ENCODE peak calls at places on chromosomes 2 and 18, in eight cellular contexts. One of them, this sample, is unnamed.

GRCh38 chr2:27815860-27816438 is 44.4 kb downstream of the MRPL33 start:
- DNase-seq in epithelial cell of prostate: no peak
- DNase-seq in IMR-90: no peak
- DNase-seq in heart right ventricle: no peak
- DNase-seq in small intestine: no peak
- DNase-seq in stomach: no peak
- DNase-seq in K562: no peak
- DNase-seq in MM.1S: no peak
- DNase-seq in this sample: no peak

GRCh38 chr2:198587726-198588125 is 783.3 kb downstream of the PLCL1 start:
- DNase-seq in small intestine: peak
- DNase-seq in MM.1S: no peak
- DNase-seq in epithelial cell of prostate: no peak
- DNase-seq in IMR-90: no peak
- DNase-seq in stomach: no peak
- DNase-seq in heart right ventricle: no peak
- DNase-seq in K562: no peak
- DNase-seq in this sample: peak

GRCh38 chr2:196431076-196431475 is 208.4 kb upstream of the CCDC150 start:
- DNase-seq in MM.1S: no peak
- DNase-seq in stomach: no peak
- DNase-seq in epithelial cell of prostate: no peak
- DNase-seq in heart right ventricle: no peak
- DNase-seq in small intestine: no peak
- DNase-seq in K562: no peak
- DNase-seq in IMR-90: no peak
- DNase-seq in this sample: no peak

GRCh38 chr2:130790808-130791616 is 35.7 kb downstream of the AMER3 start:
- DNase-seq in heart right ventricle: no peak
- DNase-seq in IMR-90: no peak
- DNase-seq in K562: no peak
- DNase-seq in stomach: no peak
- DNase-seq in small intestine: no peak
- DNase-seq in MM.1S: no peak
- DNase-seq in epithelial cell of prostate: no peak
- DNase-seq in this sample: no peak

GRCh38 chr2:169799555-169799954 is 884 bp downstream of the SSB start:
- DNase-seq in small intestine: peak
- DNase-seq in MM.1S: no peak
- DNase-seq in K562: no peak
- DNase-seq in IMR-90: peak
- DNase-seq in stomach: no peak
- DNase-seq in epithelial cell of prostate: no peak
- DNase-seq in heart right ventricle: no peak
- DNase-seq in this sample: peak

GRCh38 chr2:231900486-231900942 is 25.7 kb downstream of the NPPC start:
- DNase-seq in epithelial cell of prostate: no peak
- DNase-seq in small intestine: peak
- DNase-seq in MM.1S: peak
- DNase-seq in K562: peak
- DNase-seq in IMR-90: peak
- DNase-seq in heart right ventricle: peak
- DNase-seq in stomach: peak
- DNase-seq in this sample: peak

GRCh38 chr2:158575051-158575635 is 118.4 kb downstream of the PKP4 start:
- DNase-seq in heart right ventricle: no peak
- DNase-seq in IMR-90: peak
- DNase-seq in epithelial cell of prostate: no peak
- DNase-seq in small intestine: no peak
- DNase-seq in MM.1S: no peak
- DNase-seq in stomach: no peak
- DNase-seq in K562: no peak
- DNase-seq in this sample: no peak

GRCh38 chr2:219706823-219707281 is 79.4 kb downstream of the SLC4A3 start:
- DNase-seq in small intestine: no peak
- DNase-seq in epithelial cell of prostate: no peak
- DNase-seq in K562: no peak
- DNase-seq in heart right ventricle: no peak
- DNase-seq in stomach: no peak
- DNase-seq in MM.1S: no peak
- DNase-seq in IMR-90: peak
- DNase-seq in this sample: no peak

GRCh38 chr2:122094557-122094956 is 339.1 kb downstream of the TSN start:
- DNase-seq in stomach: no peak
- DNase-seq in small intestine: no peak
- DNase-seq in heart right ventricle: no peak
- DNase-seq in K562: no peak
- DNase-seq in MM.1S: no peak
- DNase-seq in epithelial cell of prostate: no peak
- DNase-seq in IMR-90: no peak
- DNase-seq in this sample: no peak

GRCh38 chr2:127877626-127878025 is 8.1 kb downstream of the AMMECR1L start:
- DNase-seq in stomach: no peak
- DNase-seq in small intestine: no peak
- DNase-seq in IMR-90: peak
- DNase-seq in epithelial cell of prostate: no peak
- DNase-seq in K562: no peak
- DNase-seq in MM.1S: no peak
- DNase-seq in heart right ventricle: no peak
- DNase-seq in this sample: no peak

GRCh38 chr2:68811364-68811763 is 59.8 kb downstream of the BMP10 start:
- DNase-seq in heart right ventricle: peak
- DNase-seq in IMR-90: peak
- DNase-seq in K562: no peak
- DNase-seq in MM.1S: no peak
- DNase-seq in epithelial cell of prostate: no peak
- DNase-seq in stomach: no peak
- DNase-seq in small intestine: no peak
- DNase-seq in this sample: no peak

GRCh38 chr2:9820020-9820973 is 23.0 kb upstream of the TAF1B start:
- DNase-seq in K562: no peak
- DNase-seq in epithelial cell of prostate: no peak
- DNase-seq in MM.1S: no peak
- DNase-seq in small intestine: peak
- DNase-seq in stomach: no peak
- DNase-seq in IMR-90: peak
- DNase-seq in heart right ventricle: no peak
- DNase-seq in this sample: no peak

GRCh38 chr2:204683384-204683783 is 138.1 kb downstream of the PARD3B start:
- DNase-seq in heart right ventricle: no peak
- DNase-seq in IMR-90: no peak
- DNase-seq in K562: no peak
- DNase-seq in stomach: no peak
- DNase-seq in epithelial cell of prostate: no peak
- DNase-seq in small intestine: no peak
- DNase-seq in MM.1S: no peak
- DNase-seq in this sample: no peak

GRCh38 chr2:235070063-235070706 is 118.4 kb downstream of the SH3BP4 start:
- DNase-seq in K562: no peak
- DNase-seq in stomach: no peak
- DNase-seq in small intestine: no peak
- DNase-seq in IMR-90: no peak
- DNase-seq in heart right ventricle: no peak
- DNase-seq in MM.1S: no peak
- DNase-seq in epithelial cell of prostate: no peak
- DNase-seq in this sample: no peak

GRCh38 chr2:136932700-136933099 is 167.4 kb downstream of the THSD7B start:
- DNase-seq in IMR-90: no peak
- DNase-seq in MM.1S: no peak
- DNase-seq in small intestine: no peak
- DNase-seq in heart right ventricle: no peak
- DNase-seq in epithelial cell of prostate: no peak
- DNase-seq in stomach: no peak
- DNase-seq in K562: no peak
- DNase-seq in this sample: peak

GRCh38 chr2:79005211-79005610 is 20.3 kb upstream of the REG3G start:
- DNase-seq in heart right ventricle: no peak
- DNase-seq in epithelial cell of prostate: no peak
- DNase-seq in small intestine: no peak
- DNase-seq in K562: no peak
- DNase-seq in stomach: no peak
- DNase-seq in MM.1S: no peak
- DNase-seq in IMR-90: no peak
- DNase-seq in this sample: no peak

GRCh38 chr2:227370791-227371312 is 8.3 kb downstream of the TM4SF20 start:
- DNase-seq in K562: no peak
- DNase-seq in stomach: no peak
- DNase-seq in small intestine: no peak
- DNase-seq in heart right ventricle: no peak
- DNase-seq in IMR-90: peak
- DNase-seq in epithelial cell of prostate: no peak
- DNase-seq in MM.1S: no peak
- DNase-seq in this sample: no peak

GRCh38 chr2:128606837-128607236 is 288.2 kb upstream of the HS6ST1 start:
- DNase-seq in IMR-90: no peak
- DNase-seq in MM.1S: no peak
- DNase-seq in epithelial cell of prostate: no peak
- DNase-seq in stomach: no peak
- DNase-seq in small intestine: no peak
- DNase-seq in heart right ventricle: no peak
- DNase-seq in K562: no peak
- DNase-seq in this sample: no peak

GRCh38 chr18:23207191-23207955 is 72.1 kb downstream of the CABLES1 start:
- DNase-seq in stomach: peak
- DNase-seq in epithelial cell of prostate: no peak
- DNase-seq in small intestine: peak
- DNase-seq in IMR-90: peak
- DNase-seq in MM.1S: no peak
- DNase-seq in K562: peak
- DNase-seq in heart right ventricle: no peak
- DNase-seq in this sample: peak

GRCh38 chr18:53698907-53699306 is 525.6 kb downstream of the MBD2 start:
- DNase-seq in K562: no peak
- DNase-seq in small intestine: no peak
- DNase-seq in heart right ventricle: no peak
- DNase-seq in epithelial cell of prostate: peak
- DNase-seq in IMR-90: no peak
- DNase-seq in stomach: peak
- DNase-seq in MM.1S: peak
- DNase-seq in this sample: peak

DNA sequence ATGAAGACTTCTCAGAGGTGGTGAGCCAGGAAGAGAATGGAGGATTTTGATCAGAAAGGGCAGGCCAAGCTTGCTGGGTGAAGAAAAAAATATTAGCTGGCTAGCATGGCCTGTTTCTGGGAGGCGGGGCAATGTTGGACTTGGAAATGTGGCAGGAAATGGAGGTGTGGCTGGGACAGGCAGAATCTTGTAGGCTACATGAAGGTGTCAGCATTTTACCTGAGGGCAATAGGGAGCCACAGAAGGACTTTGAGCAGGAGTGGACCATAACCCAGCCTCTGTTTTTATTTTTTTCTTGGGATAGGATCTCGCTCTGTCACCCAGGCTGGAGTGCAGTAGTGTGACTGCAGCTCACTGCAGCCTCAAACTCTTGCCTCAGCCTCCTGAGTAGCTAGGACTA is 31.7 kb downstream of the EMX1 start:
- DNase-seq in MM.1S: no peak
- DNase-seq in small intestine: peak
- DNase-seq in heart right ventricle: no peak
- DNase-seq in stomach: no peak
- DNase-seq in IMR-90: no peak
- DNase-seq in K562: no peak
- DNase-seq in epithelial cell of prostate: peak
- DNase-seq in this sample: no peak
- H3K27ac ChIP-seq in MM.1S: no peak
- H3K27ac ChIP-seq in small intestine: no peak
- H3K27ac ChIP-seq in heart right ventricle: no peak
- H3K27ac ChIP-seq in stomach: no peak
- H3K27ac ChIP-seq in IMR-90: no peak
- H3K27ac ChIP-seq in K562: no peak
- H3K27ac ChIP-seq in epithelial cell of prostate: no peak
- H3K27ac ChIP-seq in this sample: no peak

GRCh38 chr18:58044370-58045264 is 591 bp downstream of the NEDD4L start:
- DNase-seq in epithelial cell of prostate: no peak
- DNase-seq in K562: peak
- DNase-seq in heart right ventricle: peak
- DNase-seq in small intestine: peak
- DNase-seq in IMR-90: peak
- DNase-seq in stomach: peak
- DNase-seq in MM.1S: peak
- DNase-seq in this sample: peak
- H3K27ac ChIP-seq in epithelial cell of prostate: peak
- H3K27ac ChIP-seq in K562: peak
- H3K27ac ChIP-seq in heart right ventricle: peak
- H3K27ac ChIP-seq in small intestine: peak
- H3K27ac ChIP-seq in IMR-90: peak
- H3K27ac ChIP-seq in stomach: peak
- H3K27ac ChIP-seq in MM.1S: peak
- H3K27ac ChIP-seq in this sample: no peak

DNA sequence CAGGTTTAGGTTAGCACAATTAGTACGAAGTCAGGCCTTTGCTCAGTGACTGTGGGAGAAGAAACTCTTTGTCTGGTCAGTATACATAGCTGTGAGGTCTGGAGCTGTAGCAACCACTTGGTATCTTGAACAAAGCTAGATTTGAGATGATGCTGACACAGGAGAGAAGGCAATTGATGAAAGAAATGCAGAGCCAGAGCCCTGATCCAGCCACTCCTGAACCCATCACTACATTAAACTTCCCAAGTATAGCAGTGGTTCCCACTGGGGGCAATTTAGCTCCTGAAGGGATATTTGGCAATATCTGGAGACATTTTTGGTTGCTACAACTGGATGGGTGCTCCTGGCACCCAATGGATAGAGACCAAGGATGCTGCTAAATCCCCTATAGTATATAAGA is 143.9 kb upstream of the SPRED2 start:
- DNase-seq in heart right ventricle: no peak
- DNase-seq in stomach: no peak
- DNase-seq in epithelial cell of prostate: no peak
- DNase-seq in K562: no peak
- DNase-seq in MM.1S: no peak
- DNase-seq in IMR-90: no peak
- DNase-seq in small intestine: no peak
- DNase-seq in this sample: no peak
- H3K27ac ChIP-seq in heart right ventricle: no peak
- H3K27ac ChIP-seq in stomach: peak
- H3K27ac ChIP-seq in epithelial cell of prostate: peak
- H3K27ac ChIP-seq in K562: no peak
- H3K27ac ChIP-seq in MM.1S: no peak
- H3K27ac ChIP-seq in IMR-90: peak
- H3K27ac ChIP-seq in small intestine: no peak
- H3K27ac ChIP-seq in this sample: no peak

DNA sequence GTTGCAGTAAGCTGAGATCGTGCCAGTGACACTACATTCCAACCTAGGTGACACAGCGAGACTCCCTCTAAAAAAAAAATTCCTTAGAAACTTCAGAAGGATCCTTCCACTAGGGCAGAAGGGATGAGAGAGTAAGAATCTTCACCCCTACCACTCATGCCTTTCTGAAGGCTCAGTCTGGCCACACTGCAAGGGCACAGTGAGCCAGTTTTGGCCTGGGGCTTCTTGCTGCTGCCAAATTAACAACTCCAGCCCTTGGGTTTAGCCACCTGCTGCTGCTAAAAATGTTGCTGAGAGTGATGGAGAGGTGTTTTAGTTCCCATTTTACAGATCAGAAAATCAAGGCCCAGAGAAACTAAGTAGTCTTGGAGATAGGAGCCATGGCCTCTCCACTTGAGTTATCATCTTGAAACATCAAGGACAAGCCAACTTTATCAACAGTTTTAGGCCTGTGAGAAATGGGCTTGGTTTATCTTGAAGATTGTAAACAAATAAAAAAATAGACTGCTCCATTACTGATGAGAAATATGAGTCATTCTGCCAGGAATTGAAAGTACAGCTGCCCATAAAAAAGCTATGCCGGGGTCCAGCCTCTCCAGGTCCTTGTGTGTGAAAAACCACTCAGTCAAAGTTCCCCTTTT is 31.9 kb upstream of the CASP8 start:
- DNase-seq in IMR-90: no peak
- DNase-seq in K562: no peak
- DNase-seq in epithelial cell of prostate: no peak
- DNase-seq in heart right ventricle: no peak
- DNase-seq in small intestine: peak
- DNase-seq in MM.1S: no peak
- DNase-seq in stomach: no peak
- DNase-seq in this sample: no peak
- H3K27ac ChIP-seq in IMR-90: no peak
- H3K27ac ChIP-seq in K562: no peak
- H3K27ac ChIP-seq in epithelial cell of prostate: no peak
- H3K27ac ChIP-seq in heart right ventricle: peak
- H3K27ac ChIP-seq in small intestine: peak
- H3K27ac ChIP-seq in MM.1S: peak
- H3K27ac ChIP-seq in stomach: no peak
- H3K27ac ChIP-seq in this sample: no peak

This sample was measured in OCI-LY7.